ENCODE peak calls at places on chromosomes 4 and X, in eight cellular contexts. H is Calu3, V is hepatocyte, X is fibroblast of mammary gland, K is transverse colon, M is GM20000, D is PC-3, A is endothelial cell. Y is an unnamed sample.

GRCh38 chr4:3719836-3720235 is 46.3 kb upstream of the ADRA2C start:
- DNase-seq in H (no peak), V (no peak), X (no peak), K (no peak), M (no peak), D (no peak), A (no peak), Y (no peak)

GRCh38 chr4:32929738-32930688 is 2209.8 kb downstream of the PCDH7 start:
- DNase-seq in H (no peak), V (no peak), X (no peak), K (no peak), M (no peak), D (no peak), A (no peak), Y (peak)

GRCh38 chrX:118026631-118027030 is 90.0 kb downstream of the KLHL13 start:
- DNase-seq in H (no peak), V (no peak), X (no peak), K (no peak), M (no peak), D (no peak), A (no peak), Y (no peak)

GRCh38 chrX:49230500-49231232 is 2.5 kb downstream of the CACNA1F start:
- DNase-seq in H (peak), V (peak), X (peak), K (peak), M (peak), D (no peak), A (peak), Y (no peak)

GRCh38 chrX:44842555-44843317 is 1.1 kb upstream of the DUSP21 start:
- DNase-seq in H (no peak), V (no peak), X (no peak), K (no peak), M (no peak), D (peak), A (no peak), Y (no peak)

GRCh38 chr4:77174426-77174825 is 17.4 kb downstream of the CCNG2 start:
- DNase-seq in H (no peak), V (no peak), X (peak), K (no peak), M (no peak), D (no peak), A (no peak), Y (no peak)

GRCh38 chr4:124509151-124509550 is 203.4 kb downstream of the ANKRD50 start:
- DNase-seq in H (no peak), V (no peak), X (no peak), K (no peak), M (no peak), D (no peak), A (no peak), Y (no peak)

GRCh38 chrX:22538581-22538980 is 265.9 kb downstream of the CBLL2 start:
- DNase-seq in H (no peak), V (no peak), X (peak), K (no peak), M (no peak), D (peak), A (no peak), Y (no peak)

GRCh38 chrX:47530054-47530453 is 31.0 kb upstream of the ARAF start:
- DNase-seq in H (no peak), V (no peak), X (no peak), K (no peak), M (no peak), D (no peak), A (no peak), Y (no peak)

GRCh38 chr4:121860121-121860520 is 10.2 kb downstream of the BBS7 start:
- DNase-seq in H (no peak), V (no peak), X (peak), K (no peak), M (no peak), D (no peak), A (no peak), Y (peak)

GRCh38 chr4:10162341-10163000 is 45.9 kb upstream of the WDR1 start:
- DNase-seq in H (no peak), V (peak), X (no peak), K (peak), M (no peak), D (no peak), A (no peak), Y (no peak)

GRCh38 chr4:36363024-36363423 is 81.6 kb downstream of the DTHD1 start:
- DNase-seq in H (no peak), V (no peak), X (no peak), K (no peak), M (no peak), D (peak), A (no peak), Y (peak)

GRCh38 chr4:68271851-68272756 is 26.6 kb upstream of the TMPRSS11B start:
- DNase-seq in H (peak), V (peak), X (peak), K (no peak), M (peak), D (peak), A (peak), Y (peak)

GRCh38 chrX:47093248-47093647 is 15.0 kb downstream of the RGN start:
- DNase-seq in H (no peak), V (peak), X (peak), K (no peak), M (peak), D (peak), A (no peak), Y (peak)

GRCh38 chr4:172134536-172134935 is 321.3 kb downstream of the GALNTL6 start:
- DNase-seq in H (no peak), V (no peak), X (peak), K (no peak), M (no peak), D (no peak), A (no peak), Y (peak)

GRCh38 chr4:6771229-6771671 is 11.3 kb upstream of the KIAA0232 start:
- DNase-seq in H (no peak), V (no peak), X (peak), K (no peak), M (no peak), D (no peak), A (no peak), Y (no peak)

GRCh38 chr4:75598390-75598789 is 31.9 kb downstream of the CDKL2 start:
- DNase-seq in H (no peak), V (no peak), X (peak), K (no peak), M (peak), D (peak), A (no peak), Y (peak)

GRCh38 chr4:6200011-6200921 is at the start of gene JAKMIP1:
- DNase-seq in H (peak), V (peak), X (peak), K (peak), M (peak), D (peak), A (peak), Y (peak)

GRCh38 chrX:119690921-119691716 is 1.8 kb downstream of the SEPTIN6 start:
- DNase-seq in H (no peak), V (peak), X (peak), K (peak), M (no peak), D (no peak), A (no peak), Y (no peak)

GRCh38 chrX:3451566-3451965 is 105.1 kb upstream of the MXRA5 start:
- DNase-seq in H (no peak), V (no peak), X (peak), K (no peak), M (no peak), D (no peak), A (no peak), Y (peak)

GRCh38 chrX:129632443-129632842 is 22.3 kb downstream of the APLN start:
- DNase-seq in H (no peak), V (no peak), X (peak), K (no peak), M (no peak), D (no peak), A (no peak), Y (no peak)

GRCh38 chr4:16516796-16517413 is 290.6 kb upstream of the TAPT1 start:
- DNase-seq in H (no peak), V (peak), X (peak), K (no peak), M (no peak), D (peak), A (no peak), Y (peak)

GRCh38 chrX:2584216-2584615 is 83.4 kb upstream of the DHRSX start:
- DNase-seq in H (no peak), V (no peak), X (no peak), K (no peak), M (peak), D (no peak), A (peak), Y (no peak)

GRCh38 chr4:156085073-156085472 is 131.4 kb upstream of the CTSO start:
- DNase-seq in H (no peak), V (no peak), X (no peak), K (no peak), M (no peak), D (no peak), A (no peak), Y (no peak)

GRCh38 chrX:116198810-116199209 is 28.3 kb downstream of the AGTR2 start:
- DNase-seq in H (no peak), V (no peak), X (no peak), K (no peak), M (no peak), D (peak), A (no peak), Y (peak)
- TF ChIP-seq CTCF in H (no peak), V (no peak), X (peak), K (no peak), M (no peak), D (peak), A (peak), Y (peak)

DNA sequence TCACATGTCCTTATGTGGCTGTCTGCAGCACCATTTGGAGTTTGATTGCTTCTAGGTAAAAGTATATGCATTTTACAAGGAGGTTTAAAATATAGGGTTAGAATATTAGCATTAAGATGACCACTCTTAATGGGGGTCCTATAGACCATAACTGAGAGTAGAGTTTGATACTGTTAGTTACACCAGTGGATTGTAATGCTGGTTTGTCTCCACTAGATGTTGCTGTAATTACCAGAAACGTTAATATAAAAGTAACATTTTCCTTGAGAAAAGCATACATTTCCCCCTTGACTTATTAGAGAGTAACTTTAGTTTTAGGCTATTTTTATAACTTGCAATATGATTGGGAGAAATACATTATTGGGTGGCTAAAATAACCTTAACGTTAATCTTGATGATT is 93.0 kb downstream of the ZXDA start:
- DNase-seq in H (no peak), V (no peak), X (peak), K (no peak), M (no peak), D (peak), A (no peak), Y (peak)
- TF ChIP-seq CTCF in H (no peak), V (no peak), X (peak), K (peak), M (peak), D (peak), A (no peak), Y (peak)

GRCh38 chr4:73443224-73443623 is 7.2 kb downstream of the AFP start:
- DNase-seq in H (no peak), V (no peak), X (no peak), K (no peak), M (no peak), D (no peak), A (no peak), Y (no peak)

GRCh38 chr4:73448448-73449203 is 12.6 kb downstream of the AFP start:
- DNase-seq in H (no peak), V (no peak), X (no peak), K (no peak), M (no peak), D (no peak), A (no peak), Y (no peak)

GRCh38 chr4:73447701-73448100 is 11.7 kb downstream of the AFP start:
- DNase-seq in H (no peak), V (no peak), X (peak), K (no peak), M (no peak), D (peak), A (no peak), Y (no peak)

GRCh38 chr4:73445383-73446335 is 9.6 kb downstream of the AFP start:
- DNase-seq in H (no peak), V (no peak), X (no peak), K (no peak), M (no peak), D (no peak), A (no peak), Y (no peak)

DNA sequence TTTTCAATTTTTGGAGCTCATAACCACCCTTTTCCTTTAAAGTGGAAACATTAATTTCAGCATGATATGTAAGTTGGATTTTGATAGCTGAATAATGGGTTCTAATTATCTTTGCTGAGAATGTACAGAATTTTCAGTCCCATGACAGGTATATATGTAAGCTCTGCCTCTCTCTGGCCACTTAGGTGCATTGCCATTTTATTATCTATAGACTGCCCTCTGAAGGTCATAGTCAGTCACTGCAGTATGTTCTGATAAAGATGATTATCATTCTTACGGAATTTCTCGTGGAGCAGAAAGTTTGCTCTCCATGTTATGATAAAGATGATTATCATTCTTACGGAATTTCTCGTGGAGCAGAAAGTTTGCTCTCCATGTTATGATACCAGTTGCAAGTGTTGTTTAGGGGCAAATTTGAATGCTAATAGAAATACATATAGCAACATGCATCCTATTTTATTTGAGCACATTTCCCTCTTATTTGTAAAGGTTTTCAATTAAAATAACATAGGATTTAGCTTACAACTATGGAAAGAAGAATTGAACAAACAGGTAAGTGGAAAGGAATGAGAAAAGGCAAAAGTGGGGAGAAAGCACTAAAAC is 10.4 kb downstream of the AFP start:
- DNase-seq in H (peak), V (peak), X (peak), K (no peak), M (peak), D (peak), A (peak), Y (peak)
- TF ChIP-seq CTCF in H (peak), V (peak), X (peak), K (peak), M (peak), D (peak), A (peak), Y (peak)

GRCh38 chr4:183362916-183363542 is 40.8 kb upstream of the CLDN24 start:
- DNase-seq in H (no peak), V (no peak), X (peak), K (no peak), M (no peak), D (no peak), A (peak), Y (peak)
- TF ChIP-seq CTCF in H (no peak), V (no peak), X (peak), K (no peak), M (no peak), D (peak), A (no peak), Y (peak)

GRCh38 chrX:27555514-27555913 is 34.6 kb upstream of the DCAF8L2 start:
- DNase-seq in H (peak), V (peak), X (peak), K (no peak), M (peak), D (peak), A (no peak), Y (peak)
- TF ChIP-seq CTCF in H (peak), V (peak), X (peak), K (peak), M (no peak), D (peak), A (peak), Y (peak)